ENCODE peak calls at places on chromosomes 2 and 18, in five cellular contexts. One of them, this sample, is unnamed.
A peak's percentile ranks its signal among the peaks of the same experiment; 100 is the strongest.

GRCh38 chr2:128448331-128449225 is 129.9 kb upstream of the HS6ST1 start:
- DNase-seq in AG08396: no peak
- DNase-seq in HT1080: no peak
- DNase-seq in sigmoid colon: peak; percentile 57
- DNase-seq in CD4-positive, alpha-beta T cell: no peak
- DNase-seq in this sample: no peak

GRCh38 chr2:42084231-42084671 is 36.4 kb downstream of the PKDCC start:
- DNase-seq in sigmoid colon: peak; percentile 84
- DNase-seq in HT1080: no peak
- DNase-seq in CD4-positive, alpha-beta T cell: no peak
- DNase-seq in AG08396: peak; percentile 60
- DNase-seq in this sample: peak; percentile 66

GRCh38 chr2:42091671-42092070 is 43.9 kb downstream of the PKDCC start:
- DNase-seq in sigmoid colon: no peak
- DNase-seq in CD4-positive, alpha-beta T cell: no peak
- DNase-seq in AG08396: no peak
- DNase-seq in HT1080: no peak
- DNase-seq in this sample: no peak

GRCh38 chr2:211928186-211928585 is 610.4 kb downstream of the ERBB4 start:
- DNase-seq in sigmoid colon: no peak
- DNase-seq in CD4-positive, alpha-beta T cell: no peak
- DNase-seq in HT1080: no peak
- DNase-seq in AG08396: no peak
- DNase-seq in this sample: no peak

GRCh38 chr2:75100011-75100680 is 99.2 kb downstream of the TACR1 start:
- DNase-seq in HT1080: peak; percentile 74
- DNase-seq in sigmoid colon: no peak
- DNase-seq in AG08396: peak; percentile 61
- DNase-seq in CD4-positive, alpha-beta T cell: no peak
- DNase-seq in this sample: peak; percentile 89

GRCh38 chr2:240643811-240644150 is 18.5 kb downstream of the GPR35 start:
- DNase-seq in CD4-positive, alpha-beta T cell: no peak
- DNase-seq in sigmoid colon: no peak
- DNase-seq in AG08396: peak; percentile 7
- DNase-seq in HT1080: no peak
- DNase-seq in this sample: no peak

GRCh38 chr18:5738561-5738960 is 156.8 kb downstream of the TMEM200C start:
- DNase-seq in sigmoid colon: no peak
- DNase-seq in AG08396: no peak
- DNase-seq in CD4-positive, alpha-beta T cell: no peak
- DNase-seq in HT1080: no peak
- DNase-seq in this sample: no peak

GRCh38 chr2:162022290-162022945 is 51.6 kb downstream of the DPP4 start:
- DNase-seq in CD4-positive, alpha-beta T cell: no peak
- DNase-seq in sigmoid colon: no peak
- DNase-seq in HT1080: peak; percentile 26
- DNase-seq in AG08396: peak; percentile 48
- DNase-seq in this sample: peak; percentile 47

GRCh38 chr2:143778981-143779380 is 649.8 kb downstream of the ARHGAP15 start:
- DNase-seq in sigmoid colon: no peak
- DNase-seq in CD4-positive, alpha-beta T cell: no peak
- DNase-seq in HT1080: peak; percentile 34
- DNase-seq in AG08396: peak; percentile 16
- DNase-seq in this sample: peak; percentile 8

GRCh38 chr18:48133675-48134251 is 203.3 kb upstream of the SMAD2 start:
- DNase-seq in sigmoid colon: no peak
- DNase-seq in CD4-positive, alpha-beta T cell: no peak
- DNase-seq in HT1080: no peak
- DNase-seq in AG08396: no peak
- DNase-seq in this sample: no peak

GRCh38 chr2:234564719-234565118 is 67.8 kb upstream of the ARL4C start:
- DNase-seq in AG08396: peak; percentile 62
- DNase-seq in HT1080: no peak
- DNase-seq in CD4-positive, alpha-beta T cell: no peak
- DNase-seq in sigmoid colon: no peak
- DNase-seq in this sample: peak; percentile 85

GRCh38 chr2:150280255-150280654 is 207.2 kb downstream of the RND3 start:
- DNase-seq in HT1080: peak; percentile 21
- DNase-seq in CD4-positive, alpha-beta T cell: no peak
- DNase-seq in sigmoid colon: peak; percentile 76
- DNase-seq in AG08396: no peak
- DNase-seq in this sample: peak; percentile 65

GRCh38 chr2:285506-285905 is 2.4 kb downstream of the ALKAL2 start:
- DNase-seq in sigmoid colon: no peak
- DNase-seq in AG08396: peak; percentile 79
- DNase-seq in CD4-positive, alpha-beta T cell: no peak
- DNase-seq in HT1080: peak; percentile 23
- DNase-seq in this sample: no peak

GRCh38 chr2:241267249-241268067 is 48.0 kb downstream of the HDLBP start:
- DNase-seq in AG08396: no peak
- DNase-seq in HT1080: no peak
- DNase-seq in sigmoid colon: no peak
- DNase-seq in CD4-positive, alpha-beta T cell: no peak
- DNase-seq in this sample: no peak

GRCh38 chr2:112893801-112894200 is 17.2 kb upstream of the IL37 start:
- DNase-seq in CD4-positive, alpha-beta T cell: no peak
- DNase-seq in HT1080: no peak
- DNase-seq in sigmoid colon: no peak
- DNase-seq in AG08396: no peak
- DNase-seq in this sample: no peak

GRCh38 chr2:235343869-235344268 is 150.0 kb upstream of the AGAP1 start:
- DNase-seq in sigmoid colon: no peak
- DNase-seq in CD4-positive, alpha-beta T cell: no peak
- DNase-seq in AG08396: no peak
- DNase-seq in HT1080: no peak
- DNase-seq in this sample: peak; percentile 68

This sample was measured in RPMI7951.